ENCODE peak calls at places on chromosomes 16 and 17, in ten cellular contexts. O, P, F, S, K, Q, T, G, R and W are unnamed samples.

GRCh38 chr16:67666032-67666537 is 465 bp downstream of the ENKD1 start:
- DNase-seq in F (no peak), R (no peak), T (no peak), G (no peak), Q (no peak), O (no peak), P (peak), S (peak), K (no peak), W (peak)

GRCh38 chr17:82322526-82323453 is 5.4 kb upstream of the CD7 start:
- DNase-seq in F (no peak), O (no peak), R (no peak), S (no peak), T (no peak), K (no peak), Q (no peak), G (no peak), P (no peak), W (no peak)

GRCh38 chr16:1159973-1160772 is 7.3 kb downstream of the CACNA1H start:
- DNase-seq in K (peak), T (no peak), S (peak), G (no peak), O (peak), R (no peak), F (no peak), Q (no peak), P (peak), W (peak)

GRCh38 chr17:68674271-68674925 is 73.2 kb upstream of the FAM20A start:
- DNase-seq in S (no peak), Q (no peak), O (no peak), T (no peak), F (no peak), R (no peak), G (no peak), K (no peak), P (no peak), W (no peak)

GRCh38 chr17:42720996-42721583 is 23.8 kb downstream of the EZH1 start:
- DNase-seq in K (no peak), F (no peak), O (no peak), P (no peak), S (no peak), R (peak), Q (peak), G (peak), T (no peak), W (no peak)

GRCh38 chr17:41635121-41636097 is 11.0 kb upstream of the KRT17 start:
- DNase-seq in O (peak), G (no peak), T (peak), K (peak), Q (no peak), R (no peak), F (no peak), S (no peak), P (peak), W (no peak)

GRCh38 chr16:82938108-82938507 is 311.3 kb downstream of the CDH13 start:
- DNase-seq in G (no peak), T (no peak), R (no peak), F (no peak), K (no peak), S (no peak), O (no peak), P (no peak), Q (no peak), W (no peak)

GRCh38 chr17:15945493-15946209 is 721 bp downstream of the ADORA2B start:
- DNase-seq in Q (peak), T (no peak), F (no peak), P (no peak), G (no peak), R (no peak), S (peak), K (no peak), O (no peak), W (no peak)

GRCh38 chr16:79013004-79013403 is 587.5 kb downstream of the MAF start:
- DNase-seq in S (no peak), P (no peak), T (no peak), R (no peak), F (no peak), G (no peak), K (no peak), O (no peak), Q (no peak), W (no peak)

GRCh38 chr17:8746501-8747236 is 2.0 kb upstream of the CCDC42 start:
- DNase-seq in T (no peak), G (peak), Q (peak), P (no peak), R (no peak), F (no peak), K (no peak), S (no peak), O (no peak), W (no peak)

GRCh38 chr16:77613115-77613514 is 109.2 kb upstream of the NUDT7 start:
- DNase-seq in O (no peak), P (no peak), S (no peak), F (no peak), Q (no peak), T (no peak), G (no peak), R (no peak), K (no peak), W (no peak)

GRCh38 chr16:49564577-49565224 is 191.1 kb downstream of the C16orf78 start:
- DNase-seq in T (no peak), S (no peak), K (no peak), G (no peak), Q (no peak), R (no peak), O (no peak), F (no peak), P (no peak), W (no peak)

GRCh38 chr17:35804658-35805192 is 4.6 kb upstream of the TAF15 start:
- DNase-seq in P (no peak), F (peak), K (peak), G (peak), S (peak), O (no peak), R (peak), Q (peak), T (peak), W (no peak)

GRCh38 chr17:22463110-22463850 is 771.0 kb downstream of the KCNJ18 start:
- DNase-seq in T (no peak), R (no peak), P (no peak), Q (no peak), F (no peak), S (no peak), O (no peak), K (no peak), G (no peak), W (no peak)

GRCh38 chr16:81626181-81626674 is 152.9 kb upstream of the PLCG2 start:
- DNase-seq in R (no peak), F (no peak), S (no peak), Q (peak), P (no peak), G (no peak), O (no peak), K (no peak), T (no peak), W (no peak)

GRCh38 chr17:82126479-82127314 is 28.7 kb upstream of the FASN start:
- DNase-seq in P (no peak), F (no peak), Q (no peak), S (peak), R (no peak), G (no peak), T (peak), O (no peak), K (no peak), W (no peak)

GRCh38 chr17:2990396-2990795 is 73.0 kb downstream of the OR1D5 start:
- DNase-seq in F (no peak), K (no peak), P (no peak), O (no peak), Q (no peak), T (no peak), G (no peak), S (no peak), R (no peak), W (no peak)

GRCh38 chr16:73149329-73149728 is 101.4 kb upstream of the ZFHX3 start:
- DNase-seq in S (peak), T (peak), K (no peak), Q (no peak), G (no peak), R (no peak), O (no peak), P (no peak), F (no peak), W (no peak)

GRCh38 chr16:30805370-30806169 is 18.6 kb upstream of the ZNF629 start:
- DNase-seq in R (peak), S (peak), O (peak), P (peak), G (peak), T (peak), F (peak), Q (peak), K (peak), W (peak)
- TF ChIP-seq POLR2A in R (peak), S (peak), O (peak), P (peak), G (peak), T (peak), F (peak), Q (peak), K (peak), W (peak)

DNA sequence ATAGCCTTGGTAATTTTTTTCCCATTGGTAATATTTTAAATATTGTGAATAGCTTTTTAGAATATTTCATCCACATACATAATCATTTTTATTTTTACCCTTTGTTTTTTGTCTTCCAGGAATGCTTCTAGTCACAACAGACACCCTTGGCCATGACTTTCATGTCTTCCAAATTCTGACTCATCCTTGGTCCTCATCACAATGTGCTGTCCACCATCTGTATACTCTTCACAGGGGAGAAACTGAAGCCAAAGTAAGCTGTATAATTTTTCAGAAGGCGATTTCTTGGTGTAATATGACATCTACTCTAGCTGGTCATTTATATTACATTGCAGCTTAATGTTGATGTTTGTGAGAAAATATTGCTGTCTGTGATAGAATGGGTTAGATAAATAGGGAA is 269.4 kb downstream of the BCAS3 start:
- DNase-seq in F (no peak), O (no peak), Q (peak), G (no peak), P (no peak), R (no peak), T (no peak), S (no peak), K (no peak), W (no peak)
- TF ChIP-seq POLR2A in F (no peak), O (no peak), Q (no peak), G (no peak), P (no peak), R (no peak), T (no peak), S (no peak), K (no peak), W (no peak)

DNA sequence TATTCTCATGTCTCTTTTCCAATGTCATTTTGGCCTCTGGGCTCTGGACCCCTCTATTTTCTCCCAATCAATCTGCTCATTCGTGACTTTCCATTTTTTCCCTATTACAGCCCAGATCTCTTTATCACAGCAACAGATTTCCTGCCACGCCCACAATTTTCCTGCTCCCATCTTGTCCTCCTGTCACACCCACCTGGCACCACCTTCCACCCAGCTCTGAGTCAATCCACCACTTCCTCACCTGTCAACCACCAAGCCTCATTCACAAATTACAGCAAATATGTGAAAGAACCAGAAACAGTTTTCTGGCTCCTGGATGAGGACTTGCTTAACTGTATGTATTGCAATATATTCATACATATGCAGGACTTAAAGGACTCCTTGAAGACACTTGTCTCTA is 311.3 kb downstream of the GRIN2A start:
- DNase-seq in Q (no peak), O (no peak), S (no peak), R (no peak), G (no peak), P (no peak), T (no peak), K (no peak), F (no peak), W (no peak)
- TF ChIP-seq POLR2A in Q (no peak), O (no peak), S (no peak), R (no peak), G (no peak), P (no peak), T (no peak), K (no peak), F (no peak), W (no peak)

DNA sequence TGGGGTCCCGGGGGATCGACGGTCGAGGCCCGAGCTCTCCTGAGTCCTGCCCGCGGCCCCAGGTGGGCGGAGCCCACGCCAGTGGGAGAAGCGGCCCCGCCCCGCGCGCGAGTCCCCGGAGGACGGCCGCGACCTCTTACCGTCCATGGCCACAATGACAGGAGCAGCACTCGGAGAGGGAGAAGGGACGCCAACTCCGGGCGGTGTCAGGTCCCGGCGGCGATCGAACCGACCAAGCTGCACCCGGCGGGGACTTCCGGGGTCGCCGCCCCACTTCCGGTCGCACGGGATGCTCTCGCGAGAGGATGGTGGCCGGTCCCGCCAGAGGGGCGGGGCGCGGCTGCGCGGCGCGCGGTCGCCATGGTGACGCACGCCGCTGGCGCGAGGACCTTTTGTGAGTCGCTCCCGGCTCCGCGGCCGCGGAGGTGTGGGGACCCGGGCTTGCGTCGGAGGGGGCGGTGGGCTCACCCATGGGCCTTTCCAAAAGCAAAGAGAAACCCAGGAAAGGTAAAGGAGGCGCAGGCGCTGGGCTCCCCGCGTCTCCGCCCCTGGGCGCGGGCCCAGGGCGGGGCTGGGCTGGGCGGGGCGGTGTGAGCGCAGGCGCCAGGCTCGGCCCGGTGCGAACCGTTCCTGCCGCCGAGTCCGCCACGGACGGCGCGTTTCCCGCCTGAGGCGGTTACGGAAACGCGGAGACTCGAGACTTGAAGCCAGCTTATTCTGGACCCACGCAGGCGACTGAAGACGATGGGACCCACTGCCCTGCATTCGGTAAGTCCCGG is at the start of the genes CHMP1A and SPATA33:
- DNase-seq in K (peak), F (peak), S (peak), P (peak), G (peak), O (peak), Q (peak), T (peak), R (peak), W (peak)
- TF ChIP-seq POLR2A in K (no peak), F (no peak), S (peak), P (peak), G (peak), O (peak), Q (peak), T (peak), R (peak), W (peak)

GRCh38 chr17:37830151-37830993 is 85.5 kb upstream of the HNF1B start:
- DNase-seq in T (no peak), K (no peak), S (no peak), O (no peak), P (no peak), R (no peak), G (no peak), F (no peak), Q (no peak), W (peak)
- TF ChIP-seq POLR2A in T (no peak), K (no peak), S (no peak), O (no peak), P (no peak), R (no peak), G (no peak), F (no peak), Q (no peak), W (no peak)

DNA sequence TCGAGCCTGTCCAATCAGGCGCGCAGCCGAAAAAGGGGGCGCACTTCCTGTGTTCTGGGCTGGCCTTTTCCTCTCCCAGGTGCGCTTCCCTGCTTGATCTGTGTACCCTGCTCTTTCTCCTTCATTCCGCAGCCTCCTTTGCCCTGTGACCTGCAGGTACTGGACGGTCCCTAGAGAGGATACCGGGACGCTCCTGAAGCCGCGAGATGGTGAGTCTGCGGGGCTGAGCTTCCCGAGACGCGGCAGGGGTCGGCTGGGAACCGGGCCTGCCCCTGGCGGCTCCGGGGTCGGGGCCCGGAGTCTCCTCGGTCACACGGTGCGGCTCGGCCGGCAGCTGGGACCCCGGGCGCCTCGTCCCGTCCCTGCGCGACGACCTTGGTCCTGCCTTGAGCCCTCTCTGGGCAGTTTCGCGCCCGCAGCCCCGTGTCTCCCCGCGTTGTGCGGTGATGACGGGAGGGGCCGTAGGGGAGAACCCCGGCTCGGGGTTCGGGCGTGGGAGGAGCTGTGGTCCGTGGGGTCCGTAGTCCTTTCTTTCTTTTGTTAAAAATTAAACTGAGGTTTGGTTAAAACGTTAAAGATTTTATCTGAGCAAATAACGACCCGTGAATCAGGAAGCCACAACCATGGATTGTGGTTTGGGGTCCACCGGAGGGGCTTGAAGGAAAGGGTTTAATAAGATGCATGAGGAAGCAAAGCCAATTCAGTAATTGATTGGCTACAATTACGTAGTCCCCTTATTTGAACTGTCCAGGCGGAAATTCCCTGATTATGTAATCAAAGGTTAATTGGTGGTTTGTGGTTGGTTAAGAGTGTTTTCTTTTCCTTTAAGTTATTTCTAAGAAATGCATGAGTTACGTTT is 172.8 kb upstream of the ZNF267 start:
- DNase-seq in S (peak), F (peak), R (peak), O (peak), G (no peak), T (peak), P (peak), K (peak), Q (peak), W (peak)
- TF ChIP-seq POLR2A in S (peak), F (no peak), R (peak), O (peak), G (no peak), T (peak), P (no peak), K (no peak), Q (no peak), W (peak)

GRCh38 chr17:4901108-4901647 is 1.7 kb downstream of the CHRNE start:
- DNase-seq in S (no peak), F (no peak), R (no peak), Q (no peak), G (no peak), T (no peak), P (no peak), O (no peak), K (no peak), W (no peak)
- TF ChIP-seq POLR2A in S (no peak), F (no peak), R (no peak), Q (no peak), G (no peak), T (no peak), P (no peak), O (no peak), K (no peak), W (no peak)

GRCh38 chr16:54287018-54287757 is 601 bp upstream of the IRX3 start:
- DNase-seq in O (no peak), R (no peak), S (no peak), P (peak), F (no peak), T (peak), G (peak), Q (no peak), K (no peak), W (no peak)
- TF ChIP-seq POLR2A in O (no peak), R (no peak), S (no peak), P (no peak), F (no peak), T (no peak), G (no peak), Q (no peak), K (no peak), W (no peak)